ENCODE peak calls at places on chromosomes 5 and 9, in four cellular contexts. C is K562, S is HepG2, J is HCT116. A is an unnamed sample.

GRCh38 chr5:61280766-61281427 is 51.2 kb upstream of the ZSWIM6 start:
- ATAC-seq in S (no peak), C (no peak), J (peak; percentile 25), A (no peak)

GRCh38 chr5:402615-403359 is 40.2 kb upstream of the EXOC3 start:
- ATAC-seq in S (no peak), C (peak; percentile 31), J (no peak), A (no peak)

GRCh38 chr5:84251503-84251902 is 133.2 kb downstream of the EDIL3 start:
- ATAC-seq in S (no peak), C (no peak), J (no peak), A (no peak)

GRCh38 chr5:157607371-157608161 is 32.0 kb upstream of the ADAM19 start:
- ATAC-seq in J (peak; percentile 48), S (no peak), C (no peak), A (no peak)

GRCh38 chr5:94366811-94367210 is 251.6 kb downstream of the KIAA0825 start:
- ATAC-seq in S (no peak), J (no peak), C (no peak), A (no peak)

GRCh38 chr5:127409236-127409921 is 108.1 kb upstream of the PRRC1 start:
- ATAC-seq in S (no peak), J (no peak), C (no peak), A (no peak)

GRCh38 chr5:112614285-112614684 is 123.4 kb upstream of the APC start:
- ATAC-seq in J (no peak), C (no peak), S (no peak), A (no peak)

GRCh38 chr5:130624805-130625204 is 540.3 kb downstream of the HINT1 start:
- ATAC-seq in J (no peak), C (no peak), S (no peak), A (no peak)

GRCh38 chr5:121029536-121030245 is 565.6 kb downstream of the PRR16 start:
- ATAC-seq in S (no peak), C (no peak), J (no peak), A (no peak)

GRCh38 chr5:122844136-122844915 is 1.1 kb upstream of the SNX24 start:
- ATAC-seq in C (peak; percentile 7), S (peak; percentile 14), J (no peak), A (no peak)

GRCh38 chr9:125620216-125620615 is 86.8 kb downstream of the MAPKAP1 start:
- ATAC-seq in C (no peak), J (no peak), S (no peak), A (no peak)

GRCh38 chr5:42949348-42950090 is 90.6 kb downstream of the ANXA2R start:
- ATAC-seq in S (peak; percentile 100), C (no peak), J (no peak), A (peak; percentile 72)
- TF ChIP-seq POLR2AphosphoS5 in S (no peak), C (no peak), J (no peak), A (no peak)

GRCh38 chr9:36928670-36929349 is 105.3 kb downstream of the PAX5 start:
- ATAC-seq in J (no peak), S (no peak), C (no peak), A (no peak)
- TF ChIP-seq POLR2A in J (no peak), S (no peak), C (no peak), A (no peak)

DNA sequence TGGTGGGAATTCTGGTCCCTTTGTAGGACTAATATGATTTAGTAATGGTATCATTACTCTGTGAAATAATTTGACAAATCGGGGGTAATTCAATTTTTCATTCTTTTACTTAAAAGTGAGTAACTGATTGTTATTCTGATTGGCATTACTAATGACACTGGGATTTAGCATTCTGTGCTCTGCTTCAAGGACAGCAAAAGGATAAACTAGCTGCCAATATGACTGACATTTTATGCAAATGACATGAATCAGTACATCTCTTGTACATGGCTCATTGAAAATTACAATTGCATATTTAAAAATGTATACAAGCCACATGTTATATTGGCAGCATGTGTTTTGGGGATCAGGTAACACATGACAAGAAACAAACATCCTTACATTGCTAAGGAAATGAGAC is 78.9 kb downstream of the SMC2 start:
- ATAC-seq in S (no peak), J (no peak), C (no peak), A (no peak)
- TF ChIP-seq POLR2AphosphoS5 in S (no peak), J (no peak), C (no peak), A (no peak)

DNA sequence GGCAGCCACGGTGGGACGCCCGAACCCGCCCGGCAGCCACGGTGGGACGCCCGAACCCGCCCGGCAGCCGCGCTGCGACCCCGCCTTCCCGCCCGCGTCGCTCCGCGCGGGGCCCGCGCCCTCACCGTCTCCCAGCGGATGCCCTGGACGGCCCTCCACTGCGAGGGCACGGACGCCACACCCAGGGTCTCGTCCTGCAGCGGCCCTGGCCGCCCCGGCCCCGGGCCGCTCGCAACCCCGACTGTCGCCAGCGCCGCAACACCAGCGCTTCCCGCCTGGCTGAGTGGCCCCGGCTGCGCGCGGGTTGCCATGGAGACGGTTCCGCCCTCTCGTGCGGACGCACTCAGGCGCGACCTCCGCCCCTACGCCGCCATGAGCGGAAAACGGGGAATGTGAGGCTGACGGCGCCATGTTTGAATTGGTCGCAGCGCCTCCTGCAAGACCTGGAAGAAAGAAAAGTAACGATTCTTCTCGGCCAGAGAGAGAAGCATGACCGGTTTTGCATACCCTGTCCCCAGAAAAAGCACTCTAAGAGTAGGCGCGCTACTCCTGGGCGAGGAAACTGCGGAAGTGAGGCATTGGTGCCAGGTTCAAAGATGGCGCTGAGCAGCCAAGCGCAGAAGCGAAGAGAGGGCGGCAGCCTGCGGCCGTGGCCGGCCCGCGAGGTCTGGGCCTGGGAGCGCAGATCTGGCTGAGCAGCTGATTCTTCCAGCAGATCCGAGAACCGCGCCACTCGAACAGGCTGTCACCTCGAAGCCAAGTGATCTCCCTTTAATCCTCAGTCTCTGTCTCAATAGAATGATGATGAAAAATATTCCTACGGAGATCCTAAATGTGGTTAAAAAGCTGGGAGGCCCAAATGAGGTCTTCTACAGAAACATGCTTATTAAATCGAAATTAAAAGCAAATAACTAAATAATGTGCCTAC is at the start of gene DYNC2I2:
- ATAC-seq in C (peak; percentile 95), S (peak; percentile 98), J (peak; percentile 88), A (peak; percentile 98)
- TF ChIP-seq POLR2A in C (peak; percentile 88), S (peak; percentile 74), J (peak; percentile 70), A (peak; percentile 62)

GRCh38 chr5:58687595-58687994 is 104.7 kb downstream of the RAB3C start:
- ATAC-seq in J (no peak), S (no peak), C (no peak), A (no peak)
- TF ChIP-seq POLR2AphosphoS5 in J (no peak), S (no peak), C (no peak), A (no peak)

DNA sequence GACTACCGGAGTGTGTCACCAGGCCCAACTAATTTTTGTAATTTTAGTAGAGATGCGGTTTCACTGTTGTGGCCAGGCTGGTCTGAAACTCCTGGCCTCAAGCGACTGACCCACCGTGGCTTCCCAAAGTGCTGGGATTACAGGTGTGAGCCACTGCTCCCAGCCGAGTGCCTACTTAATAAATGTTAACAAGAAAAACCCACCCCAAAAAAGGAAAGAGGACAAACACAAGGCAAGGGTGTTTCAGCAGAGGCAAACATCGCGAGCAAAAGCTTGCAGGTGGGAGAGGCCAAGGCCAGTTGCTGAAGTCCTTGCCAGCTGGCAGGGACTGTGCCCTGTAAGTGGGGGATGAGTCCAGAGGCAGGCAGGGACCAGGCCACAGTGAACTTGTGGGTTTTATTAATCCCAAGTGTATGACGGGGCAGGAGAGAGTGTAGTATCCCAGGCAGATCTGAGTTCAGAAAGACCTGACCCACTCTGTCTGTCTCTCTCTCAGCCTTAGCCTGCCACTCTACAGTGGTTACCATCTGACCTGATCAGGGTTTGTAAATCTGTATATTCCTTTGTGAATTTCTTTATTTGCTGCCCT is 6.4 kb upstream of the FPGS start:
- ATAC-seq in S (peak; percentile 70), J (no peak), C (peak; percentile 4), A (peak; percentile 64)
- TF ChIP-seq POLR2A in S (peak; percentile 36), J (no peak), C (peak; percentile 37), A (no peak)

DNA sequence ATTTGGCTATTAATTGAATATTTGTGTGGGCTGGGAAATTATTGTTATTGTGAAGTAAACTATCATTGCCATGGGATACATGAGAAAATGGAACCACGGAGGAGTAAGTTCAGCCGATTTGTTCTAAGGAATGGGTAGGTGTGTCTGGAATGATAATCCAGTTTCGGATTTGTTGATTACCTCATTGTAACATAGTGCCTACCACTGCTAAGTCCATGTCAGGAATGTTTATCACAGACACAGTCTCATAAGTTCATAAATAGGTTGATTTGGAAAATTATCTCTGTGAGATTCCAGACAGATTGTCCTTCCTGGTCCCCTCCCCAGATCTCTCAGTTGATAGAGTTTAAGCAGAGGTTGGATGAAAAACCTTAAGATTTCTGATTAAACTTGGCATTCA is 78.1 kb upstream of the MAST4 start:
- ATAC-seq in S (no peak), J (no peak), C (no peak), A (no peak)
- TF ChIP-seq POLR2AphosphoS5 in S (no peak), J (no peak), C (no peak), A (no peak)

GRCh38 chr5:172768573-172769323 is 2.2 kb downstream of the DUSP1 start:
- ATAC-seq in J (no peak), S (no peak), C (no peak), A (no peak)
- TF ChIP-seq POLR2A in J (no peak), S (no peak), C (no peak), A (peak; percentile 74)

A was measured in gastroesophageal sphincter.